ENCODE peak calls at places on chromosomes 1 and 21, in eight cellular contexts. A is CD8-positive, alpha-beta T cell; O is upper lobe of right lung; G is stomach; X is endothelial cell of umbilical vein; Z is HL-60; N is tibial artery; I is fibroblast of lung. K is an unnamed sample.

GRCh38 chr1:65357291-65357960 is 48.1 kb downstream of the DNAJC6 start:
- DNase-seq in A (no peak), N (no peak), O (no peak), Z (no peak), G (no peak), X (no peak), I (no peak), K (no peak)

GRCh38 chr1:53860967-53861411 is 22.9 kb upstream of the NDC1 start:
- DNase-seq in X (peak), I (peak), Z (peak), G (peak), O (no peak), N (no peak), A (peak), K (no peak)

GRCh38 chr1:230113605-230114241 is 46.7 kb downstream of the GALNT2 start:
- DNase-seq in O (no peak), I (peak), Z (no peak), G (no peak), N (peak), X (peak), A (no peak), K (peak)

GRCh38 chr1:4595341-4596225 is 58.8 kb upstream of the AJAP1 start:
- DNase-seq in A (no peak), I (no peak), G (peak), X (no peak), O (no peak), N (peak), Z (no peak), K (no peak)

GRCh38 chr1:116501041-116501869 is 69.6 kb downstream of the CD58 start:
- DNase-seq in A (no peak), G (no peak), Z (no peak), N (no peak), O (no peak), I (no peak), X (no peak), K (no peak)

GRCh38 chr1:1006305-1007159 is 6.6 kb upstream of the HES4 start:
- DNase-seq in O (peak), A (no peak), N (no peak), Z (no peak), I (no peak), X (no peak), G (peak), K (no peak)

GRCh38 chr1:214418380-214418779 is 133.0 kb downstream of the PTPN14 start:
- DNase-seq in N (no peak), A (no peak), O (no peak), I (peak), Z (no peak), G (no peak), X (no peak), K (no peak)

GRCh38 chr1:34328281-34328680 is 151.6 kb downstream of the C1orf94 start:
- DNase-seq in A (no peak), X (no peak), G (no peak), O (no peak), Z (no peak), I (no peak), N (no peak), K (no peak)

GRCh38 chr21:29114765-29115164 is 15.7 kb upstream of the MAP3K7CL start:
- DNase-seq in Z (no peak), A (no peak), I (peak), G (no peak), X (no peak), N (no peak), O (no peak), K (no peak)

GRCh38 chr1:23525558-23526174 is 5.4 kb downstream of the E2F2 start:
- DNase-seq in O (no peak), A (no peak), I (no peak), X (no peak), G (no peak), N (no peak), Z (no peak), K (no peak)

GRCh38 chr1:87644500-87645245 is 316.0 kb downstream of the LMO4 start:
- DNase-seq in G (no peak), O (no peak), X (no peak), Z (no peak), N (no peak), I (peak), A (no peak), K (no peak)

DNA sequence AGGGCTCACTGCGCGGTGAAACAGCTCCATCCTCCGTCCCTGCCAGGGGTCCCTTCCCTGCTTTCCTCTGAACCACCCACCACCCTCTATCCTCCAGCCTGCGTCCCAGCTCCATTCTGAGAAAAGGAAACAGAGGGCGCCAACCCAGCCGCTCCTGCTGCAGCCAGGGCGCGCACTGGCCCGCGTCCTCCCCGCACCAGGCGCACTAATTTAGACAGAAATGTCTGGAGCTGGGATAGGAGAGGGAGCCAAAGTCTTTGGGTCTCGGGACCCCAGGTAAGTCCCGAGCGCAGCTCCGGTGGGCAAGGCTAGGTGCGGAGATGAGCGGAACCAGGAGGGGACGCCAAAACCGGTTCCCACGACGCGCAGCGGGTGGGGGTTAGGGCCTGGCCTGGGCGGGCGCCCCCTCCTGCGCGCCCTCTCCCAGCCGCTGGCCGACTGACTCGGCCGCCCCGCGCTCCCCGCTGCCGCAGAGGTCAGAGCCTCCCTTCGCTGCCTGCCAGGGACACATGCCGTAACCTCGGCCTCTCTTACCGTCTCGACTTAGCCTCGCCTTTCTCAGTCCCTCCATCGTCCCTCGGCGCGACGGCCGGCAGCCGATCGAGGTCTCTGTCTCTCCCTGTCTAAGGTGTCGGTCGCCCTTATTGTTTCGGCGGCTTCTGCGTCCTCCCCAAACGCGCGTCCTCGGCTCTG is 2.0 kb downstream of the CAMK2N1 start:
- DNase-seq in O (peak), X (peak), G (no peak), N (no peak), Z (no peak), A (no peak), I (peak), K (no peak)
- H3K27ac ChIP-seq in O (peak), X (no peak), G (peak), N (no peak), Z (no peak), A (no peak), I (peak), K (peak)

GRCh38 chr1:11143907-11144306 is 44.2 kb upstream of the EXOSC10 start:
- DNase-seq in I (no peak), O (no peak), N (no peak), X (no peak), G (no peak), A (no peak), Z (no peak), K (no peak)

GRCh38 chr1:11134352-11135266 is 34.9 kb upstream of the EXOSC10 start:
- DNase-seq in Z (no peak), O (no peak), X (peak), A (no peak), G (no peak), I (peak), N (peak), K (no peak)

GRCh38 chr1:11143401-11143800 is 43.7 kb upstream of the EXOSC10 start:
- DNase-seq in O (no peak), G (no peak), X (no peak), A (no peak), Z (no peak), I (no peak), N (no peak), K (no peak)

GRCh38 chr1:11142618-11143391 is 43.1 kb upstream of the EXOSC10 start:
- DNase-seq in Z (no peak), O (no peak), A (no peak), G (no peak), N (no peak), X (no peak), I (peak), K (no peak)

GRCh38 chr1:11138952-11139351 is 39.3 kb upstream of the EXOSC10 start:
- DNase-seq in I (peak), A (no peak), N (no peak), Z (no peak), O (no peak), X (peak), G (no peak), K (no peak)
- H3K27ac ChIP-seq in I (peak), A (no peak), N (peak), Z (no peak), O (no peak), X (no peak), G (no peak), K (peak)

DNA sequence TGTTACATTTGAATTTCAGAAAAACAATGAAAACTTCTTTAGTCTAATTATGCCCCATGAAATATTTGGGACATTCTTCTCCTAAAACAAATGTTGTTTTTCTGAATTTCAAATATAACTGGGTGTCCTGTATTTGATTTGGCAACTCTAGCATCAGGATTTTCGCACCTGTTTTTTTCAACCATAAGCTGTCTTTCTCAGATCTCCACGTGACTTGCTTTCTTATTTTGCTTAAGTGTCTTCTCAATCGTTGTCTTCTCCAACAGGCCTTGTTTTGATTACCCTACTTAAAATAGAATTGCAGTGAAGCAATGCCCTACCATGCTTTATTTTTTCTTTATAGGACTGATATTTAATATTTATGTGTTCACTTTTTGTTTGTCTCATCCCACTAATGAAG is 752.8 kb upstream of the RGS18 start:
- DNase-seq in G (no peak), A (no peak), O (no peak), X (no peak), Z (no peak), I (no peak), N (no peak), K (no peak)
- H3K27ac ChIP-seq in G (no peak), A (no peak), O (no peak), X (no peak), Z (no peak), I (no peak), N (no peak), K (no peak)

DNA sequence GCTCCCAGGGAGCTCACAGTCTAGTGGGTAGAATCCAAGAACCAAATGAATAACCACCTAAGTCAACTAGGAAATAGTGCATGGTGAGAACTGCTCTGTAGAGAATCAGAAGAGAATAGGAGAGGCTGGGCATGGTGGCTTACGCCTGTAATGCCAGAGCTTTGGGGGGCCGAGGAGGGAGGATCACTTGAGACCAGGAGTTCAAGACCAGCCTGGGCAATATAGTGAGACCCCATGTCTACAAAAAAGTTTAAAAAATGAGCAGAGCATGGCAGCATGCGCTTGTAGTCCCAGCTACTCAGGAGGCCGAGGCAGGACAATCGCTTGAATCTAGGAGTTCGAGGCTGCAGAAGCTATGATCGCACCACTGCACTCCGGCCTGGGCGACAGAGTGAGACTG is 122.3 kb upstream of the IRF2BP2 start:
- DNase-seq in N (no peak), G (no peak), I (no peak), A (no peak), Z (no peak), X (no peak), O (peak), K (no peak)
- H3K27ac ChIP-seq in N (no peak), G (no peak), I (peak), A (no peak), Z (peak), X (peak), O (no peak), K (no peak)

GRCh38 chr1:221724931-221725605 is 16.8 kb downstream of the DUSP10 start:
- DNase-seq in Z (peak), N (peak), A (no peak), O (peak), G (no peak), X (no peak), I (peak), K (no peak)
- H3K27ac ChIP-seq in Z (peak), N (no peak), A (no peak), O (no peak), G (no peak), X (no peak), I (no peak), K (no peak)

GRCh38 chr21:36769051-36769867 is 70.3 kb downstream of the SIM2 start:
- DNase-seq in N (no peak), A (no peak), I (peak), O (no peak), G (no peak), X (no peak), Z (no peak), K (peak)

GRCh38 chr21:36773111-36773510 is 74.2 kb downstream of the SIM2 start:
- DNase-seq in O (peak), G (peak), X (peak), A (no peak), Z (no peak), I (peak), N (peak), K (peak)

GRCh38 chr21:36768496-36768895 is 69.6 kb downstream of the SIM2 start:
- DNase-seq in A (no peak), O (no peak), G (no peak), Z (no peak), N (no peak), X (no peak), I (no peak), K (no peak)

GRCh38 chr21:36776981-36777617 is 78.2 kb downstream of the SIM2 start:
- DNase-seq in I (no peak), Z (no peak), G (no peak), A (no peak), O (no peak), X (no peak), N (no peak), K (no peak)

DNA sequence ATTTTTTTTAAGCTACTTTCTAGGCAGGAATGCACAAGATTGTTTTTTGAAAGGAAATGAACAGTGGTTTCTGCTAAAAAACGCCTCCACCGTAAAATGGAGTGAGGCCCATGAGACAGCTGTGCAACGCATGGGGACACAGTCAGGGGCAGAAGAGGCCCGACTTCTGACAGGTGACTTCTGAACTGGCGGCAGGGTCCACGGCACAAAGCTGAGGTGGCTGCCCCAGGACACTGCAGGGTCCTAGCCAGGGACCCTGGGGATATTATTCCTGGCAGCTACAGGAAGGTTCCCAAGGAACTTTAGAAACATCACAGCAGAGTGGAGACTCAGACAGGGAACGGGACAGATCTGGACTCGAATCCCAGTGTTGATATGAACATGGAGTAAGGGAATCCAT is 75.1 kb downstream of the SIM2 start:
- DNase-seq in G (no peak), X (no peak), N (no peak), Z (no peak), A (no peak), O (no peak), I (no peak), K (no peak)
- H3K27ac ChIP-seq in G (no peak), X (no peak), N (no peak), Z (no peak), A (no peak), O (no peak), I (no peak), K (no peak)

DNA sequence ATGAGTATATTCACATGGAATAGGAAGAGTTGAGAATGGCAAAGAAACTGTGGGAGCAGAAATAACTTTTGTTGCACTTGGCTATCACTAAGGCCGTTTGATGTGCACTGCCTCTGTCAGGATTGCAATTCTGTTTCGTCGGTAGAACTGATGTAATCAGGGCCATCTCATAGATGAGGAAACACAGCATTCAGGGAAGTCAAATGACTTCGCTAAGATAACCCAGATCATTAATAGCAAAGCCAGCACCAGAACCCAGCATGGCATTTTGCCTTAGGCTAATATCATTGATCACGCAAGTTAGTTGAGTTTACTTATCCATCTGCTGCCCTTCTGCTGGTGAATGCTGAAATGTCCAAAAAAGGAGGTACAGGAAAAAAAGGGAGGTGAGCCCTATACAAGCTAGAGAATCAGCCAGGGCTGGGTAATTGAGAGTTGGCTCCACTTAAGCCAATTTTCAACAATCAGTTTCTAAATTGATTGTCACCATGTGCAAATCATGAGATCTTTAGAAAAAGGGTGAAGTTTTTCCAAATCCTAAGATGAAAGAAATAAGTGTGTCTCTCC is 7.6 kb downstream of the RASSF5 start:
- DNase-seq in O (no peak), A (no peak), G (no peak), Z (no peak), X (no peak), N (no peak), I (peak), K (no peak)
- H3K27ac ChIP-seq in O (no peak), A (no peak), G (no peak), Z (no peak), X (no peak), N (no peak), I (no peak), K (no peak)

DNA sequence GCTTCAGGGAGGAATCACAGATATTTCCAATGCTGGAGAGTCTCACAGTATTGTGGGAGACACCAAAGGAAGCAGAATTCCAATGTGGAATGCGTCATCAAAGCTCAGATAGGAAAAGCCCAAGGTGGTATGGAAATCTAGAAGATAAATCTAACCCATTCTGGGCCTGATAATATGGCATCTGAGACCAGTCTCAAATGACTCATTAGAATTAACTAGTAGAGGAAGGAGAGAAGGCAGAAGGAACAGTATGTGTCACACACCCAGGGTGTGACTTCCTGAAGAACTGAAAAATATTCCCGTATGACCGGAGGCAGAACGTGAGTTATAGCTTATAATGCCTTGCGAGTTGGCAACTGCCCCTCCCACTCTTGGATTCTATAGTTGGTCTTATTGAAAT is 499.2 kb downstream of the PLPP3 start:
- DNase-seq in A (no peak), X (peak), I (no peak), O (no peak), G (no peak), Z (no peak), N (no peak), K (no peak)
- H3K27ac ChIP-seq in A (no peak), X (peak), I (no peak), O (no peak), G (no peak), Z (no peak), N (no peak), K (no peak)

GRCh38 chr1:31701137-31701736 is 2.6 kb downstream of the COL16A1 start:
- DNase-seq in A (no peak), X (peak), Z (peak), O (peak), G (peak), I (peak), N (peak), K (peak)
- H3K27ac ChIP-seq in A (no peak), X (no peak), Z (no peak), O (peak), G (peak), I (peak), N (peak), K (peak)

DNA sequence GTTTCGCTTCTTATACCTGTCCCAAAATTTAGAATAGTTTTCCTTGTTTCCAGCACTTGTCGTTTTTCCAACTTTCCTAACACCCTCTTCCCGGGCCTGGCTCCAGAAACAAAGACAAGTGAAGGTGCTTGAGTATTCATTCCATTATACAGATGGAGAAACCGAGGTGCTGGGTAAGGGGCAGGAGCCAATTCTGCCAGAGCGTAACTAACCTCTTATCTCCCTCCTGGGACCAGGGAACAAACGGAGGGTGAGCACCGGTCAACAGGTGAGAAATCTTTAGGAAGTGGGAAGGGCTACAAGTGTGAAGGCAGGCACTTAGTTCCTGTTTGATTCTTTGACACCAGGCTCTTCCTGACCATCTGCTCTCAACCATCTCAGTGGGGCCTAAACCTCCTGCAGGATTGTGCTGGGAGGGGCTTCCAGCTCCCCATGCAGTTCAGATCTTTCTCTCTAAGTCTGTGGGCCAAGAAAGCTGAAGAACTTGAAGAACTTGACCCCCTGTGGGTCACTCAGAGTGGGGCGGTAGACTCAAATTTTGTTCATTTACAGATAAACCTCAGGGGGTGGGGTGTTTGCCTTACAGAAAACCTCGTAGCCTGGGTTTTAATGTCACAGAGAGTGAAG is 8.7 kb downstream of the PLXNA2 start:
- DNase-seq in G (no peak), O (no peak), X (no peak), Z (no peak), A (no peak), N (no peak), I (no peak), K (no peak)
- H3K27ac ChIP-seq in G (peak), O (peak), X (peak), Z (no peak), A (no peak), N (peak), I (peak), K (peak)

K was measured in caudate nucleus.